ENCODE peak calls at places on chromosomes 13 and 19, in eight cellular contexts. M is skeletal muscle cell, R is GM06990, N is bronchial epithelial cell, Q is AG10803, D is neural progenitor cell, X is hepatocyte, J is mammary epithelial cell. T is an unnamed sample.

GRCh38 chr13:22232186-22232585 is 561.3 kb downstream of the FGF9 start:
- DNase-seq in X (no peak), Q (no peak), J (no peak), D (no peak), N (no peak), M (no peak), R (no peak), T (no peak)

GRCh38 chr13:30346159-30346788 is 38.9 kb upstream of the KATNAL1 start:
- DNase-seq in M (no peak), N (no peak), Q (no peak), D (no peak), R (peak), X (no peak), J (peak), T (no peak)

GRCh38 chr13:45258339-45258685 is 57.5 kb upstream of the KCTD4 start:
- DNase-seq in J (no peak), D (no peak), Q (no peak), N (no peak), X (no peak), M (no peak), R (no peak), T (no peak)

GRCh38 chr13:105213512-105213911 is 1322.0 kb downstream of the EFNB2 start:
- DNase-seq in R (no peak), D (peak), M (no peak), J (peak), X (no peak), N (peak), Q (no peak), T (no peak)

GRCh38 chr19:792361-792885 is 4.8 kb upstream of the PTBP1 start:
- DNase-seq in D (no peak), J (no peak), X (no peak), M (no peak), Q (no peak), N (no peak), R (no peak), T (no peak)

GRCh38 chr19:44927746-44928145 is 13.3 kb downstream of the APOC1 start:
- DNase-seq in D (no peak), N (no peak), Q (peak), J (no peak), M (peak), R (no peak), X (no peak), T (no peak)

GRCh38 chr19:32735936-32736335 is 16.4 kb downstream of the TDRD12 start:
- DNase-seq in R (no peak), J (no peak), D (no peak), N (no peak), Q (no peak), X (no peak), M (no peak), T (no peak)

GRCh38 chr19:8355631-8356402 is 8.1 kb upstream of the ANGPTL4 start:
- DNase-seq in N (peak), M (peak), D (no peak), R (no peak), X (peak), J (peak), Q (peak), T (peak)

GRCh38 chr13:112042496-112042895 is 24.5 kb upstream of the SOX1 start:
- DNase-seq in M (no peak), R (no peak), D (no peak), J (no peak), N (no peak), X (no peak), Q (no peak), T (no peak)

GRCh38 chr19:3383121-3383722 is 16.8 kb downstream of the NFIC start:
- DNase-seq in J (no peak), R (no peak), X (no peak), M (no peak), D (no peak), Q (no peak), N (no peak), T (no peak)

GRCh38 chr19:21143428-21143827 is 1.6 kb downstream of the ZNF431 start:
- DNase-seq in N (no peak), R (no peak), M (no peak), Q (no peak), J (no peak), X (no peak), D (no peak), T (no peak)
- H3K4me3 ChIP-seq in N (peak), R (no peak), M (no peak), Q (no peak), J (no peak), X (no peak), D (peak), T (no peak)

DNA sequence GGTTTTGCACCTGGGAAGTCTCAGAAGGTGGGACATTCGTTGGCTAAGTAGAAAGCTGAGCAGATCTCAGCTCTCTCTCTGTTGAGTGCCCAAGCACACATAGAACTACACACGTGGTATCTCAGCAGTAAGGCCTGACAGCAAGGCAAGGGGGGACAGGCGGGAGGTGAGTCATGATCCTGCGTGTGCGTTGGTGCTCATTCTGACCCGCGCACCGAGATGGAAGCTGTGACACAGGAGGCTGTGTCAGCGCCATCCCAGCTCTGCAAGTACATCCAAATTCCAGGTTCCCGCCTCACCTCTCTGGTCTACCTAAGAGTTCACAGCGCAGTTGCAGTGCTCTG is 135.7 kb downstream of the USP12 start:
- DNase-seq in J (peak), M (no peak), N (no peak), X (no peak), D (no peak), R (no peak), Q (no peak), T (no peak)
- H3K4me3 ChIP-seq in J (no peak), M (no peak), N (no peak), X (no peak), D (no peak), R (no peak), Q (no peak), T (no peak)

DNA sequence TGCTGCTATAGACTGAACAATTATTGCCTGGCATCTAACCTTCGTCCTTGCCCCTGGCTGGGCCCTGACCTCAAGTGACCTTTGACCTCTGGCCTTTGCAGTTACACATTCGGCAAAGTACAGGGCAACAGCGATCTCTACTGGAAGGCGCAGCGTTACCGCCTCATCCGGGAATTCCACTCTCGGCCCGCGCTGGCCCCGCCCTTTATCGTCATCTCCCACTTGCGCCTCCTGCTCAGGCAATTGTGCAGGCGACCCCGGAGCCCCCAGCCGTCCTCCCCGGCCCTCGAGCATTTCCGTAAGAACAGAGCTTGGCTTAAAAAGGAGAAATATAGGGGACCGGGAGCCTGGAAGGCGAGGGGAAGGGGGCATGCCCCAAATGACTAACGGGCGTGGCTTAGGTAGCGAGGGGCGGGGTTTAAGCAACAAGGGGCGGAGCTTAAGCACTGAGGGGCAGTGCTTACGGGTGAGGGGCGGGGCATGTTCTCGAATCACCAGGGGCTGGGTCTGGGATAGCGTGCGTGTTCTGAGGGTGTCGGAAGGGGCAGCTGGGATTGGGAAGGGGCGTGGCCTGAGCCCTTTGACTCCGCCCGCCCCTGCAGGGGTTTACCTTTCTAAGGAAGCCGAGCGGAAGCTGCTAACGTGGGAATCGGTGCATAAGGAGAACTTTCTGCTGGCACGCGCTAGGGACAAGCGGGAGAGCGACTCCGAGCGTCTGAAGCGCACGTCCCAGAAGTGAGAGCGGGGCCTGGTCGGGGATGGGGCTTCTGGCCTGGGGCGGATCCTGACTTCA is 52.7 kb downstream of the TRPM4 start:
- DNase-seq in Q (no peak), X (peak), J (no peak), D (peak), N (no peak), R (no peak), M (no peak), T (no peak)
- H3K4me3 ChIP-seq in Q (no peak), X (no peak), J (no peak), D (peak), N (no peak), R (no peak), M (peak), T (peak)

GRCh38 chr13:23321534-23322241 is 111.8 kb downstream of the SACS start:
- DNase-seq in J (peak), X (peak), D (no peak), N (peak), M (peak), R (no peak), Q (peak), T (peak)
- H3K4me3 ChIP-seq in J (no peak), X (no peak), D (no peak), N (no peak), M (peak), R (no peak), Q (peak), T (no peak)

DNA sequence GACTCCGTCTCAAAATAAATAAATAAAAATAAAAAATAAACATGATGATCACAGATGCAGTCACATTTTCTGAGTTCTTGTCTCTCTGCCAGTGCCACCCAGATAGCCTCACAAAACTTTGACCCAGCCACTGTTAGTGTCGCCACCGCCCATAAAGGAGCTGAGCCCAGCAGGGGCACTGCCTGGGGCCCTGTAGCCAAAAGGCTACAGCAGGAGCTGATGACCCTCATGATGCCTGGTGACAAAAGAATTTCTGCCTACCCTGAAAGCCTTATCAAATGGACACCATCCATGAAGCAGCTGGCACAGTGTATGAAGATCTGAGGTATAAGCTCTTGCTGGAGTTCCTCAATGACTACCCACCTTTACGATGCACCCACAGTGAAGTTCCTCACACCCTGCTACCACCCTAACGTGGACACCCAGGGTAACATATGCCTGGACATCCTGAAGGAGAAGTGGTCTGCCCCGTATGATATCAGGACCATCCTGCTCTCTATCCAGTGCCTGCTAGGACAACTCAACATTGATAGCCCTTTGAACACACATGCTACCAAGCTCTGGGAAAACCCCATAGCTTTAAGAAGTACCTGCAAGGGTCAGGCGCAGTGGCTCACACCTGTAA is 18.3 kb downstream of the ZNF587 start:
- DNase-seq in X (no peak), R (no peak), M (no peak), D (no peak), Q (no peak), N (no peak), J (no peak), T (no peak)
- H3K4me3 ChIP-seq in X (no peak), R (no peak), M (no peak), D (no peak), Q (no peak), N (no peak), J (no peak), T (no peak)

T was measured in kidney epithelial cell.